ENCODE peak calls at places on chromosomes 7 and 10, in six cellular contexts. S is HCT116, N is K562, C is GM12878, G is HepG2, Y is SK-N-SH. P is an unnamed sample.

GRCh38 chr7:22846961-22847360 is 24.3 kb upstream of the TOMM7 start:
- DNase-seq in S (no peak), N (no peak), C (no peak), G (no peak), Y (no peak), P (no peak)

GRCh38 chr7:132464740-132465139 is 111.5 kb downstream of the PLXNA4 start:
- DNase-seq in S (no peak), N (no peak), C (no peak), G (no peak), Y (no peak), P (no peak)

GRCh38 chr7:17304926-17305325 is 6.5 kb downstream of the AHR start:
- DNase-seq in S (peak), N (no peak), C (no peak), G (no peak), Y (no peak), P (peak)

GRCh38 chr7:92595281-92595680 is 5.1 kb upstream of the FAM133B start:
- DNase-seq in S (peak), N (no peak), C (no peak), G (no peak), Y (no peak), P (no peak)

GRCh38 chr7:137508437-137509175 is 165.1 kb upstream of the PTN start:
- DNase-seq in S (no peak), N (no peak), C (no peak), G (no peak), Y (no peak), P (no peak)

GRCh38 chr7:114825423-114825951 is 96.4 kb upstream of the MDFIC start:
- DNase-seq in S (no peak), N (no peak), C (no peak), G (no peak), Y (no peak), P (no peak)

GRCh38 chr7:2477447-2478386 is 1.5 kb upstream of the GRIFIN start:
- DNase-seq in S (peak), N (peak), C (no peak), G (peak), Y (peak), P (no peak)

GRCh38 chr7:42253316-42253715 is 16.3 kb upstream of the GLI3 start:
- DNase-seq in S (no peak), N (no peak), C (no peak), G (no peak), Y (no peak), P (no peak)

GRCh38 chr10:72593963-72594362 is 31.9 kb downstream of the MICU1 start:
- DNase-seq in S (no peak), N (no peak), C (no peak), G (peak), Y (no peak), P (no peak)

GRCh38 chr10:29530112-29530976 is 104.4 kb downstream of the SVIL start:
- DNase-seq in S (no peak), N (no peak), C (no peak), G (no peak), Y (no peak), P (no peak)

GRCh38 chr10:103353281-103353680 is 2.3 kb upstream of the PCGF6 start:
- DNase-seq in S (no peak), N (no peak), C (no peak), G (peak), Y (no peak), P (no peak)

GRCh38 chr7:129037585-129037984 is 17.3 kb downstream of the TNPO3 start:
- DNase-seq in S (no peak), N (peak), C (no peak), G (no peak), Y (no peak), P (no peak)

GRCh38 chr10:65294329-65294728 is 1631.5 kb upstream of the LRRTM3 start:
- DNase-seq in S (no peak), N (no peak), C (no peak), G (no peak), Y (no peak), P (no peak)

GRCh38 chr7:25643285-25643684 is 415.0 kb upstream of the NPVF start:
- DNase-seq in S (no peak), N (no peak), C (no peak), G (no peak), Y (no peak), P (no peak)

GRCh38 chr7:28160551-28160991 is 20.0 kb downstream of the JAZF1 start:
- DNase-seq in S (no peak), N (no peak), C (no peak), G (no peak), Y (no peak), P (no peak)

GRCh38 chr7:100875356-100875751 is 451 bp downstream of the SRRT start:
- DNase-seq in S (no peak), N (no peak), C (no peak), G (peak), Y (peak), P (no peak)

GRCh38 chr7:74656421-74656910 is 1.1 kb upstream of the GTF2I start:
- DNase-seq in S (no peak), N (peak), C (no peak), G (peak), Y (peak), P (no peak)
- TF ChIP-seq CTCF in S (no peak), N (peak), C (no peak), G (peak), Y (no peak), P (no peak)

GRCh38 chr7:78326189-78326588 is 527.6 kb downstream of the PHTF2 start:
- DNase-seq in S (no peak), N (no peak), C (no peak), G (no peak), Y (no peak), P (no peak)
- TF ChIP-seq REST in S (no peak), N (no peak), C (no peak), G (no peak), Y (peak), P (no peak)

GRCh38 chr10:68992721-68993440 is 4.3 kb downstream of the KIFBP start:
- DNase-seq in S (no peak), N (no peak), C (no peak), G (no peak), Y (no peak), P (no peak)
- TF ChIP-seq SIN3A in S (no peak), N (no peak), C (no peak), G (no peak), Y (no peak), P (no peak)

GRCh38 chr10:31263903-31264302 is 55.1 kb upstream of the ZEB1 start:
- DNase-seq in S (no peak), N (no peak), C (no peak), G (no peak), Y (no peak), P (no peak)

GRCh38 chr10:31262672-31263071 is 56.3 kb upstream of the ZEB1 start:
- DNase-seq in S (no peak), N (no peak), C (no peak), G (no peak), Y (no peak), P (no peak)

GRCh38 chr10:31261502-31262311 is 57.3 kb upstream of the ZEB1 start:
- DNase-seq in S (no peak), N (no peak), C (no peak), G (no peak), Y (no peak), P (no peak)
- TF ChIP-seq CTCF in S (no peak), N (no peak), C (no peak), G (no peak), Y (no peak), P (no peak)

GRCh38 chr10:43862756-43863155 is 214.1 kb upstream of the ZNF32 start:
- DNase-seq in S (no peak), N (no peak), C (no peak), G (no peak), Y (peak), P (no peak)

GRCh38 chr10:43865275-43866135 is 216.8 kb upstream of the ZNF32 start:
- DNase-seq in S (no peak), N (no peak), C (no peak), G (no peak), Y (peak), P (no peak)

GRCh38 chr10:43861966-43862751 is 213.5 kb upstream of the ZNF32 start:
- DNase-seq in S (no peak), N (no peak), C (no peak), G (peak), Y (no peak), P (no peak)

GRCh38 chr10:43864622-43865021 is 215.9 kb upstream of the ZNF32 start:
- DNase-seq in S (no peak), N (no peak), C (no peak), G (no peak), Y (no peak), P (no peak)

DNA sequence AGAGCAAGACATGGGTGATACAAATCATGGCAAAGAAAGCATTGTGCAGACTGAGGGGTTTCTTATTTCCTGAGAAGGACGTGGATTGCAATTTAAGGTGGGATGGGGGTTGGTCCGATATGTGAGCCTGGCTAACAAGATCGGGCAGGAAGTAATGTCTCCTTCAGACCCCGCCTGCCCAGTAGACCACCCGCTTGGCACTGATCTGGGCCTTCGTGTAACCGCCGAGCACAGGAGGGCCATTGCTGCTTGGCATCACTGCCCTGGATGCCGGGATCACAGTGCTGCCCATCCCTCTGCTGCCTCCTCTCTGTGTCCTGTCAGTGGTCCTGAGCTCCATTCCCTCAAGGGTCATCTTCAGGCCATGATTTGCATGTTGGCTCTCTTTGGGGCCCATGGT is 214.6 kb upstream of the ZNF32 start:
- DNase-seq in S (no peak), N (no peak), C (no peak), G (no peak), Y (no peak), P (no peak)
- TF ChIP-seq REST in S (no peak), N (no peak), C (no peak), G (no peak), Y (no peak), P (no peak)

GRCh38 chr7:117008849-117009531 is 55.7 kb downstream of the ST7 start:
- DNase-seq in S (no peak), N (no peak), C (no peak), G (no peak), Y (no peak), P (no peak)
- TF ChIP-seq SIN3A in S (no peak), N (no peak), C (no peak), G (no peak), Y (no peak), P (no peak)

GRCh38 chr10:127569210-127569609 is 20.1 kb downstream of the NPS start:
- DNase-seq in S (no peak), N (no peak), C (no peak), G (no peak), Y (no peak), P (no peak)

GRCh38 chr10:127564644-127565043 is 15.5 kb downstream of the NPS start:
- DNase-seq in S (no peak), N (no peak), C (no peak), G (peak), Y (no peak), P (no peak)

GRCh38 chr10:127565583-127565982 is 16.5 kb downstream of the NPS start:
- DNase-seq in S (no peak), N (no peak), C (no peak), G (no peak), Y (no peak), P (no peak)

GRCh38 chr10:127563718-127564553 is 14.8 kb downstream of the NPS start:
- DNase-seq in S (peak), N (peak), C (no peak), G (no peak), Y (peak), P (no peak)
- TF ChIP-seq CTCF in S (peak), N (peak), C (peak), G (peak), Y (peak), P (peak)

GRCh38 chr10:43863859-43864591 is 215.3 kb upstream of the ZNF32 start:
- DNase-seq in S (no peak), N (no peak), C (no peak), G (peak), Y (no peak), P (no peak)
- TF ChIP-seq REST in S (no peak), N (no peak), C (no peak), G (no peak), Y (no peak), P (no peak)

GRCh38 chr7:95199779-95200558 is 124.4 kb downstream of the PON1 start:
- DNase-seq in S (peak), N (peak), C (no peak), G (peak), Y (peak), P (peak)
- TF ChIP-seq SIN3A in S (no peak), N (no peak), C (no peak), G (no peak), Y (no peak), P (no peak)

GRCh38 chr10:63723741-63724140 is 202.5 kb downstream of the REEP3 start:
- DNase-seq in S (no peak), N (no peak), C (no peak), G (no peak), Y (no peak), P (no peak)
- TF ChIP-seq CTCF in S (no peak), N (no peak), C (no peak), G (no peak), Y (no peak), P (no peak)

P was measured in Panc1.